ENCODE peak calls at places on chromosomes 7 and 10, in six cellular contexts. One of them, this sample, is unnamed.

GRCh38 chr7:37027557-37028341 is 303.5 kb upstream of the AOAH start:
- DNase-seq in HCT116: peak
- DNase-seq in HepG2: no peak
- DNase-seq in K562: no peak
- DNase-seq in GM12878: no peak
- DNase-seq in H1: no peak
- DNase-seq in this sample: no peak

GRCh38 chr7:49398730-49399129 is 374.7 kb upstream of the VWC2 start:
- DNase-seq in HCT116: no peak
- DNase-seq in HepG2: no peak
- DNase-seq in K562: no peak
- DNase-seq in GM12878: no peak
- DNase-seq in H1: no peak
- DNase-seq in this sample: no peak

GRCh38 chr7:158582089-158582456 is 5.5 kb downstream of the PTPRN2 start:
- DNase-seq in HCT116: no peak
- DNase-seq in HepG2: no peak
- DNase-seq in K562: no peak
- DNase-seq in GM12878: no peak
- DNase-seq in H1: no peak
- DNase-seq in this sample: no peak

GRCh38 chr10:5628366-5628765 is 38.0 kb downstream of the ASB13 start:
- DNase-seq in HCT116: no peak
- DNase-seq in HepG2: no peak
- DNase-seq in K562: no peak
- DNase-seq in GM12878: no peak
- DNase-seq in H1: no peak
- DNase-seq in this sample: no peak

GRCh38 chr7:132117636-132118035 is 458.6 kb downstream of the PLXNA4 start:
- DNase-seq in HCT116: no peak
- DNase-seq in HepG2: no peak
- DNase-seq in K562: no peak
- DNase-seq in GM12878: no peak
- DNase-seq in H1: no peak
- DNase-seq in this sample: no peak

GRCh38 chr10:36424377-36424971 is 700.9 kb upstream of the ANKRD30A start:
- DNase-seq in HCT116: no peak
- DNase-seq in HepG2: no peak
- DNase-seq in K562: no peak
- DNase-seq in GM12878: no peak
- DNase-seq in H1: no peak
- DNase-seq in this sample: no peak

GRCh38 chr10:15627617-15628196 is 92.0 kb downstream of the ITGA8 start:
- DNase-seq in HCT116: no peak
- DNase-seq in HepG2: no peak
- DNase-seq in K562: no peak
- DNase-seq in GM12878: no peak
- DNase-seq in H1: no peak
- DNase-seq in this sample: no peak

GRCh38 chr10:22263106-22263505 is 45.3 kb upstream of the EBLN1 start:
- DNase-seq in HCT116: no peak
- DNase-seq in HepG2: no peak
- DNase-seq in K562: no peak
- DNase-seq in GM12878: no peak
- DNase-seq in H1: no peak
- DNase-seq in this sample: no peak

GRCh38 chr7:2355079-2356008 is 717 bp downstream of the EIF3B start:
- DNase-seq in HCT116: no peak
- DNase-seq in HepG2: no peak
- DNase-seq in K562: peak
- DNase-seq in GM12878: no peak
- DNase-seq in H1: peak
- DNase-seq in this sample: no peak

GRCh38 chr10:97363071-97363470 is 28.5 kb upstream of the FRAT2 start:
- DNase-seq in HCT116: no peak
- DNase-seq in HepG2: no peak
- DNase-seq in K562: no peak
- DNase-seq in GM12878: no peak
- DNase-seq in H1: no peak
- DNase-seq in this sample: no peak

GRCh38 chr7:150429699-150430098 is 20.7 kb upstream of the GIMAP8 start:
- DNase-seq in HCT116: no peak
- DNase-seq in HepG2: no peak
- DNase-seq in K562: no peak
- DNase-seq in GM12878: no peak
- DNase-seq in H1: no peak
- DNase-seq in this sample: no peak

GRCh38 chr10:80365510-80365909 is 8.9 kb downstream of the DYDC2 start:
- DNase-seq in HCT116: no peak
- DNase-seq in HepG2: no peak
- DNase-seq in K562: no peak
- DNase-seq in GM12878: no peak
- DNase-seq in H1: no peak
- DNase-seq in this sample: no peak

GRCh38 chr7:151388007-151388297 is 21.9 kb downstream of the WDR86 start:
- DNase-seq in HCT116: no peak
- DNase-seq in HepG2: no peak
- DNase-seq in K562: no peak
- DNase-seq in GM12878: no peak
- DNase-seq in H1: no peak
- DNase-seq in this sample: no peak

GRCh38 chr7:75049817-75050216 is 23.8 kb downstream of the RCC1L start:
- DNase-seq in HCT116: no peak
- DNase-seq in HepG2: no peak
- DNase-seq in K562: peak
- DNase-seq in GM12878: no peak
- DNase-seq in H1: no peak
- DNase-seq in this sample: no peak

GRCh38 chr7:76011437-76011836 is 17.0 kb upstream of the TMEM120A start:
- DNase-seq in HCT116: no peak
- DNase-seq in HepG2: no peak
- DNase-seq in K562: no peak
- DNase-seq in GM12878: no peak
- DNase-seq in H1: no peak
- DNase-seq in this sample: no peak

GRCh38 chr7:155722936-155723335 is 78.5 kb downstream of the RBM33 start:
- DNase-seq in HCT116: no peak
- DNase-seq in HepG2: no peak
- DNase-seq in K562: no peak
- DNase-seq in GM12878: no peak
- DNase-seq in H1: no peak
- DNase-seq in this sample: no peak

GRCh38 chr7:151351967-151352366 is 10.4 kb downstream of the NUB1 start:
- DNase-seq in HCT116: no peak
- DNase-seq in HepG2: no peak
- DNase-seq in K562: no peak
- DNase-seq in GM12878: no peak
- DNase-seq in H1: no peak
- DNase-seq in this sample: no peak

GRCh38 chr7:137462847-137463246 is 119.3 kb upstream of the PTN start:
- DNase-seq in HCT116: no peak
- DNase-seq in HepG2: no peak
- DNase-seq in K562: no peak
- DNase-seq in GM12878: no peak
- DNase-seq in H1: no peak
- DNase-seq in this sample: no peak

GRCh38 chr7:4871930-4872675 is 10.3 kb upstream of the PAPOLB start:
- DNase-seq in HCT116: no peak
- DNase-seq in HepG2: no peak
- DNase-seq in K562: peak
- DNase-seq in GM12878: no peak
- DNase-seq in H1: no peak
- DNase-seq in this sample: no peak

GRCh38 chr10:101453791-101454718 is 100.1 kb downstream of the BTRC start:
- DNase-seq in HCT116: no peak
- DNase-seq in HepG2: no peak
- DNase-seq in K562: no peak
- DNase-seq in GM12878: no peak
- DNase-seq in H1: no peak
- DNase-seq in this sample: no peak

GRCh38 chr7:70066844-70067243 is 468.6 kb downstream of the AUTS2 start:
- DNase-seq in HCT116: no peak
- DNase-seq in HepG2: no peak
- DNase-seq in K562: no peak
- DNase-seq in GM12878: no peak
- DNase-seq in H1: no peak
- DNase-seq in this sample: no peak

GRCh38 chr10:76523215-76523614 is 1091.8 kb downstream of the LRMDA start:
- DNase-seq in HCT116: no peak
- DNase-seq in HepG2: no peak
- DNase-seq in K562: no peak
- DNase-seq in GM12878: no peak
- DNase-seq in H1: no peak
- DNase-seq in this sample: no peak

GRCh38 chr10:129958118-129958685 is 5.9 kb downstream of the EBF3 start:
- DNase-seq in HCT116: no peak
- DNase-seq in HepG2: no peak
- DNase-seq in K562: no peak
- DNase-seq in GM12878: no peak
- DNase-seq in H1: no peak
- DNase-seq in this sample: no peak

GRCh38 chr10:102641880-102642552 is 2.3 kb upstream of the TRIM8 start:
- DNase-seq in HCT116: peak
- DNase-seq in HepG2: peak
- DNase-seq in K562: peak
- DNase-seq in GM12878: peak
- DNase-seq in H1: peak
- DNase-seq in this sample: peak

GRCh38 chr7:69677054-69677847 is 79.0 kb downstream of the AUTS2 start:
- DNase-seq in HCT116: no peak
- DNase-seq in HepG2: no peak
- DNase-seq in K562: no peak
- DNase-seq in GM12878: no peak
- DNase-seq in H1: no peak
- DNase-seq in this sample: no peak

GRCh38 chr7:153616808-153617207 is 435.4 kb upstream of the DPP6 start:
- DNase-seq in HCT116: no peak
- DNase-seq in HepG2: no peak
- DNase-seq in K562: no peak
- DNase-seq in GM12878: no peak
- DNase-seq in H1: no peak
- DNase-seq in this sample: no peak

GRCh38 chr7:155962191-155962967 is 150.1 kb upstream of the SHH start:
- DNase-seq in HCT116: peak
- DNase-seq in HepG2: peak
- DNase-seq in K562: no peak
- DNase-seq in GM12878: peak
- DNase-seq in H1: peak
- DNase-seq in this sample: no peak

GRCh38 chr10:75371010-75371409 is 30.6 kb downstream of the ZNF503 start:
- DNase-seq in HCT116: no peak
- DNase-seq in HepG2: no peak
- DNase-seq in K562: no peak
- DNase-seq in GM12878: no peak
- DNase-seq in H1: no peak
- DNase-seq in this sample: no peak

GRCh38 chr7:2553831-2554581 is 1.3 kb downstream of the BRAT1 start:
- DNase-seq in HCT116: no peak
- DNase-seq in HepG2: no peak
- DNase-seq in K562: peak
- DNase-seq in GM12878: no peak
- DNase-seq in H1: no peak
- DNase-seq in this sample: no peak

GRCh38 chr10:62907470-62908212 is 91.5 kb upstream of the EGR2 start:
- DNase-seq in HCT116: no peak
- DNase-seq in HepG2: no peak
- DNase-seq in K562: no peak
- DNase-seq in GM12878: no peak
- DNase-seq in H1: no peak
- DNase-seq in this sample: no peak

GRCh38 chr10:110783509-110784103 is 88.1 kb upstream of the PDCD4 start:
- DNase-seq in HCT116: no peak
- DNase-seq in HepG2: no peak
- DNase-seq in K562: no peak
- DNase-seq in GM12878: no peak
- DNase-seq in H1: no peak
- DNase-seq in this sample: no peak
- TF ChIP-seq ZNF274 in HCT116: no peak
- TF ChIP-seq ZNF274 in HepG2: no peak
- TF ChIP-seq ZNF274 in K562: no peak
- TF ChIP-seq ZNF274 in GM12878: no peak
- TF ChIP-seq ZNF274 in H1: no peak
- TF ChIP-seq ZNF274 in this sample: no peak

DNA sequence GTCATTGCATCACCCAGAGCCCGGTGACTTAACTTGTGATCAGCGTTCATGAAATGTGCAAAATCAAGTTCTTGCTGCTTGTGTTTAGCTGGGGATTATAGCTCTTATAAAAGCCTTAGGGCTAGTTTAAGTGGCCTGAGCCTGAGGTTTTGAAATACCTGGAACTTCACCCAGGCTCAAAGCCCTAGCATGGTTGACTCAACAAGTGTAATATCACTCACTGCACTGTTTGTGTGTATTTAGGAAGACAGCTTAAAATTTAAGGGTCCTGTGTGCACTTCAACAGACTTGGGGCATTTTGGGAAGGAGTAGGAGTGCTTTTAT is 489.5 kb downstream of the GATA3 start:
- DNase-seq in HCT116: no peak
- DNase-seq in HepG2: no peak
- DNase-seq in K562: no peak
- DNase-seq in GM12878: no peak
- DNase-seq in H1: no peak
- DNase-seq in this sample: no peak
- TF ChIP-seq YY1 in HCT116: no peak
- TF ChIP-seq YY1 in HepG2: no peak
- TF ChIP-seq YY1 in K562: no peak
- TF ChIP-seq YY1 in GM12878: no peak
- TF ChIP-seq YY1 in H1: no peak
- TF ChIP-seq YY1 in this sample: no peak

DNA sequence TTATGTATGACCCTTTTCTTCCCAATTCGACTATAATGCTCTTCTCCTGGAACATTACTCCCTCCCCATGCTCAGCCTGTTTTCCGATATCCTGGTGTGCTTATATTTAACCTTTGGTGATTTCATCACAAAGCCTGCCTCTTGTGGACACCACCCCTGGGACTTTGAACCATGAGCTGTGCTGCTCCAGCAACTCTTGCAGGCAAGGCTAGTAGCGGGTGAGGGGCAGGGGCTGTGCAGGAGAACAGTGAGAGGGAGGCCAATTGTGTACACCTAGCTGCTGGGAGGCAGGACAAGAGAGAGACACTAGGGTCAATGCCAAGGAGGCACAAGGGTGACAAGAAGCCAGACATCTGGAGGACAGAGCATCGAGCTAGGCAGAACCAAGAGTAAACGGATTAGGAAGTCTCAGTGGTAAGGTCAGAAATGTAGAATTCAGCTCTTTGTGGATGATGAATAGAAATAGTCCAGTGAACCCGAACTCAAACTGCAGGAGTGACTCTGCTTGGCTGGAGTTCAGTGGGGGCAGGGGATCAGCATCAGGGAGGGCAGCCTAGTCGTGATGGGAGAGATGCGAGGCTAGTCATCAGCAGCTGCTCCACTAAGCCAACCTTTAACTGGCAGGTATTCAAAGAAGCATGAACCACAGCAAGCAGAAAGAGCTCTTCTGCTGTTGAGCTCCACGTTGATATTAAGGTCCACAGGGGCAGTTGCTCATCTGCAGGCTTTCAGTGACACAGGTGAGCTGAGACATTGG is 31.0 kb upstream of the MKI67 start:
- DNase-seq in HCT116: no peak
- DNase-seq in HepG2: peak
- DNase-seq in K562: no peak
- DNase-seq in GM12878: no peak
- DNase-seq in H1: no peak
- DNase-seq in this sample: no peak
- TF ChIP-seq ZNF274 in HCT116: no peak
- TF ChIP-seq ZNF274 in HepG2: no peak
- TF ChIP-seq ZNF274 in K562: no peak
- TF ChIP-seq ZNF274 in GM12878: no peak
- TF ChIP-seq ZNF274 in H1: no peak
- TF ChIP-seq ZNF274 in this sample: no peak

GRCh38 chr10:43048301-43049051 is 28.4 kb upstream of the RET start:
- DNase-seq in HCT116: no peak
- DNase-seq in HepG2: no peak
- DNase-seq in K562: no peak
- DNase-seq in GM12878: no peak
- DNase-seq in H1: no peak
- DNase-seq in this sample: no peak
- TF ChIP-seq YY1 in HCT116: no peak
- TF ChIP-seq YY1 in HepG2: no peak
- TF ChIP-seq YY1 in K562: no peak
- TF ChIP-seq YY1 in GM12878: no peak
- TF ChIP-seq YY1 in H1: no peak
- TF ChIP-seq YY1 in this sample: no peak

This sample was measured in NT2/D1.